ENCODE peak calls at places on chromosomes 16 and 17, in seven cellular contexts. P, Q, K, M, B, R and T are unnamed samples.

GRCh38 chr17:74361613-74362391 is at the start of gene BTBD17:
- DNase-seq in P (peak; percentile 46), Q (peak; percentile 69), K (peak; percentile 69), M (no peak), B (peak; percentile 67), R (peak; percentile 64), T (peak; percentile 21)

GRCh38 chr16:89770367-89770766 is 46.1 kb downstream of the FANCA start:
- DNase-seq in P (no peak), Q (no peak), K (no peak), M (no peak), B (no peak), R (no peak), T (no peak)

GRCh38 chr16:30741461-30741914 is 6.7 kb upstream of the PHKG2 start:
- DNase-seq in P (no peak), Q (no peak), K (peak; percentile 78), M (peak; percentile 84), B (peak; percentile 78), R (peak; percentile 65), T (peak; percentile 62)

GRCh38 chr17:28807925-28808641 is 34.5 kb downstream of the FAM222B start:
- DNase-seq in P (no peak), Q (no peak), K (no peak), M (peak; percentile 87), B (no peak), R (no peak), T (peak; percentile 96)

GRCh38 chr17:28585891-28586290 is 9.2 kb upstream of the ALDOC start:
- DNase-seq in P (no peak), Q (no peak), K (no peak), M (no peak), B (no peak), R (no peak), T (no peak)

GRCh38 chr17:39062846-39063680 is 88.4 kb downstream of the PLXDC1 start:
- DNase-seq in P (no peak), Q (no peak), K (no peak), M (no peak), B (no peak), R (no peak), T (peak; percentile 66)

GRCh38 chr16:4089811-4090293 is 26.4 kb downstream of the ADCY9 start:
- DNase-seq in P (no peak), Q (no peak), K (no peak), M (no peak), B (no peak), R (no peak), T (no peak)

GRCh38 chr17:79214940-79215604 is 140.4 kb downstream of the ENGASE start:
- DNase-seq in P (no peak), Q (no peak), K (no peak), M (no peak), B (no peak), R (no peak), T (no peak)

GRCh38 chr17:11803226-11803625 is 194.0 kb downstream of the ZNF18 start:
- DNase-seq in P (no peak), Q (no peak), K (no peak), M (no peak), B (no peak), R (no peak), T (no peak)

GRCh38 chr17:60750645-60751044 is 73.0 kb downstream of the BCAS3 start:
- DNase-seq in P (no peak), Q (no peak), K (no peak), M (no peak), B (no peak), R (no peak), T (no peak)

GRCh38 chr17:14228903-14229302 is 7.8 kb downstream of the CDRT15 start:
- DNase-seq in P (no peak), Q (no peak), K (no peak), M (no peak), B (no peak), R (no peak), T (peak; percentile 97)

GRCh38 chr16:66247516-66248089 is 118.9 kb upstream of the CDH5 start:
- DNase-seq in P (no peak), Q (no peak), K (no peak), M (peak; percentile 38), B (no peak), R (no peak), T (peak; percentile 76)

GRCh38 chr17:39904990-39905288 is 13.5 kb downstream of the GSDMB start:
- DNase-seq in P (no peak), Q (no peak), K (no peak), M (no peak), B (no peak), R (no peak), T (no peak)

DNA sequence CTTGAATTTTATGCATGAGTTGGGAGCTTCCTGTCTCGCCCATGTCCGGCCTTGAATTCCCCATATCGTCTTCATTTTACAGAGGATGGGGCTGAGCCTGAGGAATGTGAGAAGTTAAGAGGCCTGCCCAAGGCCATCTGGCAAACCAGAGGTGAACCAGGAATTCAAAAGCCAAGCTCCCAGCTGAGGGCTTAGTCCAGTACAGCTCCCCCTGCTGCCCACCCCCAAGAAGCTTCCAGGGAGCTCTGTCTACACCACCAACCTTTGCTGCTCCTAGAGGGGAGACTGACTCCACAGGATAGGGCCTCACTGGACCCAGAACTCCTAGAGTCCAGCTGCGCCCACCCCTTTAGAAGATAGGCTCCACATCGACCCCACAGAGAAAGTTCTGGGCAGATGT is 20.7 kb upstream of the C16orf78 start:
- DNase-seq in P (no peak), Q (no peak), K (no peak), M (no peak), B (no peak), R (peak; percentile 57), T (no peak)
- TF ChIP-seq CTCF in P (no peak), Q (no peak), K (no peak), M (peak; percentile 33), B (no peak), R (peak; percentile 77), T (no peak)

GRCh38 chr17:45147581-45148182 is 593 bp upstream of the HEXIM1 start:
- DNase-seq in P (peak; percentile 84), Q (peak; percentile 89), K (peak; percentile 88), M (peak; percentile 97), B (peak; percentile 89), R (peak; percentile 81), T (peak; percentile 97)

GRCh38 chr17:45146166-45146565 is 2.1 kb upstream of the HEXIM1 start:
- DNase-seq in P (no peak), Q (no peak), K (peak; percentile 57), M (no peak), B (no peak), R (no peak), T (no peak)

GRCh38 chr17:45145035-45145389 is 3.3 kb upstream of the HEXIM1 start:
- DNase-seq in P (no peak), Q (no peak), K (peak; percentile 44), M (no peak), B (no peak), R (no peak), T (no peak)

GRCh38 chr17:45147102-45147580 is 1.1 kb upstream of the HEXIM1 start:
- DNase-seq in P (peak; percentile 87), Q (peak; percentile 89), K (peak; percentile 61), M (no peak), B (peak; percentile 67), R (no peak), T (no peak)

DNA sequence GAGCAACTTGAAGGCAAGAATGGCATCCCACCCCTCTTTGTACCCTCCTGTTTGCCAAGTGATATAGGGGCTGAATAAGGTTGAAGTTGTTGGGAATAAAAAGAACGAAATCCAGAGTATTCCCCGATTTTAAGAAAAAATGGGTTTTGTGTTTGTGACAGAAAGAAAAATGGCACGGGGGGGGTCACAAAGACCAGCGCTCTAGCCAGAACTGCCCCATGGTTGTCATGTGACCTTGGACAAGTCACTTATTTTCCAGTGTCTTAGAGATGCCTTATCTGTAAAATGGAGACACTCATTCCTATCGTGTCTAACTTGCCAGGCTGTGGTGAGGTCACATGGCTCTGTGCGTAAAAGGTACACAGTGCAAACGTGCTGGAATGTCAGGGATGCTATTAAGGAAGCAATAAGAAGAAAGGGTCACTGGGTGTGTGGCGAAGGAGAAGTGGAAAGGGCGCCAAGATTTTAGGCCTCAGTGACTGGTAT is 1.6 kb upstream of the HEXIM1 start:
- DNase-seq in P (no peak), Q (no peak), K (peak; percentile 47), M (peak; percentile 74), B (no peak), R (no peak), T (peak; percentile 87)
- H3K4me3 ChIP-seq in P (peak overlapping the region; percentile 60), Q (peak overlapping the region; percentile 73), K (peak overlapping the region; percentile 61), M (peak overlapping the region; percentile 70), B (peak overlapping the region; percentile 71), R (peak overlapping the region; percentile 75), T (peak overlapping the region; percentile 79)

GRCh38 chr16:68093816-68094613 is 8.8 kb downstream of the NFATC3 start:
- DNase-seq in P (no peak), Q (no peak), K (no peak), M (peak; percentile 32), B (no peak), R (no peak), T (peak; percentile 44)
- TF ChIP-seq CTCF in P (peak; percentile 67), Q (peak; percentile 38), K (peak; percentile 27), M (peak; percentile 55), B (peak; percentile 39), R (peak; percentile 73), T (peak; percentile 65)

DNA sequence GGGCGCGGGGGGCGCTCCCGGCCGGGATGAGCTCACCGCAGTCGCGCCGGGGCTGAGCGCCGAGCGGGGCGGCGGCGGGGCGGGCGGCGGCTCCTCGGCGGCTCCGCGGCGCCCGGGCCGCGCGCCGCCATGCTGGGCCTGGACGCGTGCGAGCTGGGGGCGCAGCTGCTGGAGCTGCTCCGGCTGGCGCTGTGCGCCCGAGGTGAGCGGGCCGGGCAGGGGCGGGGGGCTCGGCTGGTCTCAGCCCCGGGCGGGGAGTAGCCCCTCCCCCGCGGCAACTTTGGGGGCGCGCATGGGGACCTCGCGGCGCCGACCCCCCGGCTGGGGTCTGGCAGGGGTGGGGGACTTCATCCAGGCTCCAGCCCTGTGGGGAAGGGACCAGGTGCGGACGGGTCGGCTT is at the start of gene ARHGDIG:
- DNase-seq in P (no peak), Q (no peak), K (no peak), M (no peak), B (no peak), R (peak; percentile 32), T (no peak)
- H3K4me3 ChIP-seq in P (peak within 1 kb of the TSS; percentile 50), Q (peak within 1 kb of the TSS; percentile 48), K (no peak within 1 kb of the TSS), M (peak within 1 kb of the TSS; percentile 5), B (peak within 1 kb of the TSS; percentile 39), R (peak within 1 kb of the TSS; percentile 53), T (peak within 1 kb of the TSS; percentile 33)

GRCh38 chr17:81295678-81296381 is 723 bp upstream of the SLC38A10 start:
- DNase-seq in P (no peak), Q (no peak), K (peak; percentile 64), M (peak; percentile 29), B (peak; percentile 81), R (no peak), T (peak; percentile 46)
- TF ChIP-seq CTCF in P (peak; percentile 34), Q (peak; percentile 41), K (peak; percentile 22), M (peak; percentile 39), B (peak; percentile 41), R (peak; percentile 40), T (peak; percentile 43)

GRCh38 chr16:85056211-85056748 is 28.7 kb downstream of the KIAA0513 start:
- DNase-seq in P (no peak), Q (peak; percentile 48), K (no peak), M (no peak), B (no peak), R (peak; percentile 36), T (peak; percentile 42)
- H3K4me3 ChIP-seq in P (peak overlapping the region; percentile 26), Q (peak overlapping the region; percentile 0), K (no peak overlapping the region), M (no peak overlapping the region), B (peak overlapping the region; percentile 37), R (no peak overlapping the region), T (no peak overlapping the region)

GRCh38 chr17:43428524-43428923 is 29.7 kb downstream of the ARL4D start:
- DNase-seq in P (no peak), Q (no peak), K (no peak), M (no peak), B (no peak), R (no peak), T (no peak)
- TF ChIP-seq CTCF in P (peak; percentile 19), Q (peak; percentile 26), K (no peak), M (peak; percentile 17), B (no peak), R (peak; percentile 19), T (peak; percentile 34)